ENCODE peak calls at places on chromosomes 7 and 10, in four cellular contexts. B is AG10803, D is NCI-H748 treated with DMSO at 0.1 percent for 48 hours, X is epithelial cell of prostate. G is an unnamed sample.

GRCh38 chr10:94069884-94070283 is 76.2 kb downstream of the PLCE1 start:
- DNase-seq in B (no peak), X (no peak), D (no peak), G (no peak)

GRCh38 chr7:55237156-55237721 is 127.9 kb upstream of the LANCL2 start:
- DNase-seq in B (no peak), X (no peak), D (no peak), G (no peak)

GRCh38 chr7:146146866-146147265 is 30.3 kb downstream of the CNTNAP2 start:
- DNase-seq in D (peak), X (no peak), B (peak), G (peak)

GRCh38 chr7:104137971-104138370 is 69.8 kb downstream of the ORC5 start:
- DNase-seq in D (no peak), B (peak), X (no peak), G (peak)

GRCh38 chr7:77796960-77797359 is 1.3 kb downstream of the TMEM60 start:
- DNase-seq in B (no peak), X (no peak), D (no peak), G (no peak)

GRCh38 chr7:103937680-103938079 is 51.8 kb downstream of the RELN start:
- DNase-seq in X (no peak), B (no peak), D (no peak), G (no peak)

GRCh38 chr7:27547401-27547800 is 115.3 kb downstream of the HIBADH start:
- DNase-seq in X (no peak), B (peak), D (no peak), G (peak)

GRCh38 chr7:66757939-66758338 is 17.4 kb downstream of the RABGEF1 start:
- DNase-seq in X (no peak), B (no peak), D (no peak), G (no peak)

GRCh38 chr7:90580051-90580450 is 16.1 kb upstream of the CDK14 start:
- DNase-seq in B (no peak), D (no peak), X (peak), G (no peak)

GRCh38 chr7:135859548-135859947 is 110.9 kb upstream of the FAM180A start:
- DNase-seq in D (no peak), B (peak), X (no peak), G (no peak)

GRCh38 chr10:51792678-51793077 is 93.3 kb upstream of the CSTF2T start:
- DNase-seq in D (no peak), X (no peak), B (no peak), G (no peak)

G was measured in GM03348.